ENCODE peak calls at places on chromosomes 11 and 22, in four cellular contexts. R is choroid plexus epithelial cell, E is GM20000, K is stomach. C is an unnamed sample.

GRCh38 chr11:82899191-82899820 is 924 bp downstream of the PRCP start:
- DNase-seq in R (peak; percentile 5), K (no peak), E (no peak), C (no peak)

GRCh38 chr22:37115032-37115431 is 5.5 kb upstream of the TMPRSS6 start:
- DNase-seq in R (no peak), E (no peak), K (no peak), C (no peak)

GRCh38 chr11:2794947-2795346 is 90.6 kb downstream of the CDKN1C start:
- DNase-seq in E (no peak), R (no peak), K (peak; percentile 23), C (peak; percentile 80)

GRCh38 chr11:125245299-125245698 is 80.7 kb downstream of the PKNOX2 start:
- DNase-seq in E (no peak), R (peak; percentile 24), K (no peak), C (no peak)

GRCh38 chr11:10844816-10845215 is 13.0 kb downstream of the ZBED5 start:
- DNase-seq in R (no peak), E (no peak), K (no peak), C (no peak)

GRCh38 chr11:117861151-117862018 is 15.1 kb downstream of the FXYD6 start:
- DNase-seq in E (no peak), R (peak; percentile 26), K (peak; percentile 24), C (peak; percentile 57)

GRCh38 chr11:75896843-75897419 is 81.9 kb downstream of the UVRAG start:
- DNase-seq in K (no peak), E (no peak), R (peak; percentile 66), C (no peak)

GRCh38 chr22:44211946-44212930 is 31.5 kb downstream of the PARVG start:
- DNase-seq in E (no peak), R (peak; percentile 6), K (no peak), C (peak; percentile 68)

GRCh38 chr11:46489668-46490560 is 98.3 kb upstream of the CHRM4 start:
- DNase-seq in E (peak; percentile 53), K (no peak), R (peak; percentile 83), C (no peak)

GRCh38 chr22:22406445-22406844 is 102.1 kb downstream of the ZNF280B start:
- DNase-seq in E (no peak), K (no peak), R (no peak), C (peak; percentile 46)

GRCh38 chr22:36365020-36365411 is 22.8 kb downstream of the MYH9 start:
- DNase-seq in E (peak; percentile 71), K (peak; percentile 65), R (peak; percentile 88), C (no peak)

GRCh38 chr11:15783619-15784018 is 572.7 kb downstream of the SOX6 start:
- DNase-seq in K (no peak), E (no peak), R (no peak), C (no peak)

GRCh38 chr11:14973621-14974020 is 1.5 kb upstream of the CALCA start:
- DNase-seq in R (peak; percentile 22), E (no peak), K (no peak), C (no peak)

GRCh38 chr11:76653674-76654309 is 16.8 kb downstream of the LRRC32 start:
- DNase-seq in E (no peak), R (peak; percentile 81), K (no peak), C (no peak)

GRCh38 chr22:27980424-27981148 is 61.5 kb upstream of the PITPNB start:
- DNase-seq in K (no peak), E (peak; percentile 12), R (no peak), C (peak; percentile 81)

DNA sequence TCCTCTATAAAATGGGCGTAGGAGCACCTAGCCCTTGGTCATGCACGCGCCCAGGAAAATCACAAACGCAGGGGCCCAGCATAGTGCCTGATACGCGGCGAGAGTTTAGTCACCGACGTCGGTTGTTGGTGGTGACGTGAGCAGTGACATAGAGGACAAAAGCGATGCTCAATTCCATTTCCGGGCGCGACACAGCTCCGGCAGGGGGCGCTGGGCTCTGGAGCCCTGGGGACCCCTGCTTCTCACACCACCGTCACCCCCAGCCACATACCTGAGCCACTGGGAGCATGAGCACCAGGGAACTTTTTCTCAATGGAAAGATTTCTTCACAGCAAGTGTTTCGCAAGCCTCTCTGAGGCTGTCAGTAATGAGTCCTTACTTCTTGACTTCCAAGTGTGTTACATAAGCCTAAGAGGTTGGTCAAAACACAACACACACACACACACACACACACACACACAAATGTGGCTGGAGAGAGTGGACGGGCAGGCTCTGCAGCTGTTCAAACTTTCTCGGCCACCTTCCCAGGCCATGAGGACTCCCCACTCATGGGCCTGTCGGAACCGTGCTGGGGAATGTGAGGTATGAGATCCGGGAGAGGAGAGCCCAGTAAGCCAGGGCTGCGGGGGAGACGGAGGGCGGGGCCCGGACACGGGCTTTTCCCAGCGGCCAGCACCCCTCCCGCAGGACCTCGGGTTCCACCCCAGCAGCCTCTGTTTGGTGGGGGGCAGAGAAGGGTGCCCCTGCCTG is 36.9 kb upstream of the LINC01488 start:
- DNase-seq in R (peak; percentile 97), K (no peak), E (no peak), C (no peak)
- TF ChIP-seq CTCF in R (peak; percentile 64), K (no peak), E (no peak), C (peak; percentile 11)

GRCh38 chr22:17907731-17908051 is 116.7 kb downstream of the MICAL3 start:
- DNase-seq in E (no peak), K (no peak), R (no peak), C (no peak)

GRCh38 chr22:17911887-17912286 is 112.5 kb downstream of the MICAL3 start:
- DNase-seq in R (no peak), E (no peak), K (no peak), C (no peak)

GRCh38 chr22:17911312-17911705 is 113.1 kb downstream of the MICAL3 start:
- DNase-seq in E (no peak), K (no peak), R (no peak), C (no peak)

GRCh38 chr22:17912942-17913704 is 111.2 kb downstream of the MICAL3 start:
- DNase-seq in K (no peak), E (no peak), R (no peak), C (no peak)

DNA sequence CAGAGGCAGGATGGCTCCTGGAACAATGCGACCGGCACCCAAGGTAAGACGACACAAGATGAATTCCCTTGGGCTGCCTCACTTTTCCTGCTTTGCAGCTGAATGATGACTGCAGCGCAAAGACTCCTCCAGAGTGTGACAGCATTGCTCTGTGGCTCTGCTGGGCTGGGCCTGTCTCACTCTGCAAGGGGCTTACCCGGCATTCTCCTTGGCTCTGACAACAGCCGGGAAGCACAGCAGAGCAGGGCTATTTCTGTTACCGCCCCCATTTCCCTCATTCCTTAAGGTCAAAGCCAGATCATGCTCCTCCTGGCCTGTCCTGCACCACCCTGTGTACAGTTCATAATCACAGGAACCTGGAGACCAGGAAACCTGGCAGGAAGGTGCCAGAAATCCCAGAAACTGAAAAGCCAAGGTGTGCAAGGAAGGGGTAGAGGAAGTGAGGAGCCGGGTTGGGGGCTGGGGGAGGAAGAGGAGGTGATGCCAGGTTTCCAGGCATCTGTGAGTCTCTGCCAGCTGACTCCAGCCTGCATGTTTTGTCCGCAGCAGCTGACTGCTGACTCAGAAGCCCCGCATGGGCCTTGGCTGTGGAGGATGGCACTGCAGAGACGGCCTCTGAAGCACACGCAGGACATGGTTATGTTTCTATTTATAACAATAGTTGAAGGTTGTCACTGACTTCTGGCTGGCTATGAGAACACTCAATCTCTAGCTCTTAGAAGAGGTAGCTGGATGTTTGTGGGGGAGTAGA is 113.6 kb downstream of the MICAL3 start:
- DNase-seq in K (no peak), E (no peak), R (peak; percentile 86), C (no peak)
- TF ChIP-seq CTCF in K (no peak), E (no peak), R (peak; percentile 69), C (peak; percentile 64)

GRCh38 chr22:38232196-38232595 is 30.4 kb downstream of the MAFF start:
- DNase-seq in K (no peak), R (no peak), E (no peak), C (no peak)

GRCh38 chr22:38228873-38229740 is 27.3 kb downstream of the MAFF start:
- DNase-seq in E (no peak), K (peak; percentile 80), R (peak; percentile 53), C (no peak)

GRCh38 chr22:38228326-38228872 is 26.6 kb downstream of the MAFF start:
- DNase-seq in K (no peak), E (no peak), R (peak; percentile 58), C (no peak)

GRCh38 chr22:38230916-38231315 is 29.1 kb downstream of the MAFF start:
- DNase-seq in K (no peak), R (no peak), E (no peak), C (no peak)

DNA sequence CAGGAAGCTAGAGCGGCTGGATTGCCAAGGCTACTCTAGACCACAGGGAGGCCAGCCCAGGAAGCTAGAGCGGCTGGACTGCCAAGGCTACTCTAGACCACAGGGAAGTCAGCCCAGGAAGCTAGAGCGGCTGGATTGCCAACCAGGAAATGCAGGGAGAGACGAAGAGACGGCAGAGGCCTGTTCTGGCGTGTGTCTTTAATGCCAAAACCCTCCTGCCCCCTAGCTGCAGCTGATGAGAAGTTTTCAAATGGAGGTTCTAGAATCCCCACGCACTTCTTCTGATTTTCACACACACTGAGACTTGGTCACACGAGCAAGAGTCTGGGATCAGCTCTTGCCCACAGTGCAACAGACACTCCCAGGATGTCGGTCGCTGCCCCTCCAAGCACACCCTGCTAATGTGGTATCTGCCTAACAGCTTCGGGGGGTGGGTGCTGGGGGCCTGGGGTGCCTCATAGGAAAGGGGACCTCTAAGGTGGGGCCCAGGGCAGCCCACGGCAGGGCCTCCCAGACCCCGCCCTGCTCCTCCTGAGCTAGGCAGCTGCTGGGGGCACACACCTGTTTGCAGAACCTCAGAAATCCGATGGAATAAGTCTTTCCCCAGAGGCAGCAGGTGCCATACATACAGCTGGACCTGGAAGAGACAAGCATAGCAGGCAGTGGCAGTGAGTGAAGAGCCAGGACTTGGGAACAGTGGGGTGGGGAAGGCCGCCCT is 28.5 kb downstream of the MAFF start:
- DNase-seq in K (peak; percentile 82), R (peak; percentile 50), E (peak; percentile 75), C (no peak)
- TF ChIP-seq CTCF in K (no peak), R (peak; percentile 48), E (peak; percentile 55), C (peak; percentile 40)

DNA sequence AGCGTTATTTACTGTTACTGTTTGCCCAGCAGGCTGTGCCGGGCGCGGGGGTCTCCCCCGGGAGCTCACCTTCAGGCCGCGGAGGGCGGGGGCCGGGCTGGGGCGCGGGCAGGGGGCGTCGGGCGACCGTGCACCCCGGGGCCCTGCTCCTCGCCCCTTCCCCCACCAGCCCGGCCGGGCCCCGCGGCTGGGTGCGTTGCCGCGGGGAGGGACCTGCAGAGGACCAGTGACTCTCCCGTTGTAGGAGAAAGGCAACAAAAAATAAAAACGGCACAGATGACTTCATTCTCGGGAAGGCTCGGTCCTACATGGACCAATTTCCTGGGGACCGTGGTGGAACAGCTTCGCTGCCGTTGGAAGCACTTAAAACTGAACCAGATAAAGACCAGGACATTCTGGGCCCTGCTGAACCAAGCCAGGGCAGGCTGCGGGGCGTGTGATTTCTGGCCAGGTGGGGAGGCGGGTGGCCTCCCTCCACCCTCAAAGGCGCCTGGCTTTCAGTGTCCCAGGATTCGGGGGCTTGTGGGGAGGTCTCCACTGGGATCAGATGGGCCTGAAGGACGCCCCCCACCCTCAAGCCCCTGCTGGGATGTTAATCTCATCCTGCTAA is 57.3 kb downstream of the IGLL1 start:
- DNase-seq in R (peak; percentile 28), E (no peak), K (no peak), C (no peak)
- TF ChIP-seq CTCF in R (no peak), E (no peak), K (no peak), C (no peak)

GRCh38 chr11:134101292-134101691 is 32.4 kb downstream of the JAM3 start:
- DNase-seq in R (peak; percentile 63), E (no peak), K (no peak), C (no peak)

GRCh38 chr11:134100171-134100570 is 31.3 kb downstream of the JAM3 start:
- DNase-seq in R (no peak), E (no peak), K (no peak), C (no peak)

GRCh38 chr11:134097146-134097545 is 28.3 kb downstream of the JAM3 start:
- DNase-seq in R (no peak), K (no peak), E (no peak), C (no peak)

GRCh38 chr11:134098566-134099184 is 29.8 kb downstream of the JAM3 start:
- DNase-seq in K (no peak), E (no peak), R (peak; percentile 30), C (no peak)
- TF ChIP-seq CTCF in K (no peak), E (no peak), R (peak; percentile 43), C (peak; percentile 33)